ENCODE peak calls at places on chromosome 12, in five cellular contexts. One of them, this sample, is unnamed.

GRCh38 chr12:48184549-48184922 is 1.1 kb downstream of the CCDC184 start:
- DNase-seq in HT-29: no peak
- DNase-seq in amniotic stem cell: no peak
- DNase-seq in hippocampal formation: no peak
- DNase-seq in heart left ventricle: no peak
- DNase-seq in this sample: no peak

GRCh38 chr12:3389911-3390310 is 101.1 kb upstream of the PRMT8 start:
- DNase-seq in hippocampal formation: no peak
- DNase-seq in heart left ventricle: no peak
- DNase-seq in HT-29: no peak
- DNase-seq in amniotic stem cell: no peak
- DNase-seq in this sample: no peak

GRCh38 chr12:124222368-124223245 is 72.3 kb upstream of the RFLNA start:
- DNase-seq in amniotic stem cell: no peak
- DNase-seq in hippocampal formation: no peak
- DNase-seq in HT-29: no peak
- DNase-seq in heart left ventricle: no peak
- DNase-seq in this sample: no peak

GRCh38 chr12:89698607-89699006 is 10.0 kb downstream of the ATP2B1 start:
- DNase-seq in HT-29: no peak
- DNase-seq in heart left ventricle: no peak
- DNase-seq in hippocampal formation: no peak
- DNase-seq in amniotic stem cell: no peak
- DNase-seq in this sample: no peak

GRCh38 chr12:119328111-119328510 is 6.4 kb upstream of the CCDC60 start:
- DNase-seq in HT-29: peak
- DNase-seq in heart left ventricle: no peak
- DNase-seq in hippocampal formation: no peak
- DNase-seq in amniotic stem cell: no peak
- DNase-seq in this sample: no peak

GRCh38 chr12:66168410-66168809 is 1.4 kb downstream of the TMBIM4 start:
- DNase-seq in HT-29: peak
- DNase-seq in heart left ventricle: no peak
- DNase-seq in amniotic stem cell: no peak
- DNase-seq in hippocampal formation: no peak
- DNase-seq in this sample: no peak

GRCh38 chr12:111759991-111760390 is 6.7 kb upstream of the ALDH2 start:
- DNase-seq in hippocampal formation: no peak
- DNase-seq in heart left ventricle: peak
- DNase-seq in HT-29: no peak
- DNase-seq in amniotic stem cell: no peak
- DNase-seq in this sample: no peak

GRCh38 chr12:131139363-131140068 is 185.8 kb downstream of the ADGRD1 start:
- DNase-seq in hippocampal formation: no peak
- DNase-seq in HT-29: no peak
- DNase-seq in heart left ventricle: peak
- DNase-seq in amniotic stem cell: no peak
- DNase-seq in this sample: no peak

GRCh38 chr12:25322918-25323773 is 72.4 kb upstream of the KRAS start:
- DNase-seq in amniotic stem cell: no peak
- DNase-seq in heart left ventricle: no peak
- DNase-seq in HT-29: no peak
- DNase-seq in hippocampal formation: no peak
- DNase-seq in this sample: no peak

GRCh38 chr12:78914859-78915331 is 50.3 kb downstream of the SYT1 start:
- DNase-seq in hippocampal formation: no peak
- DNase-seq in heart left ventricle: no peak
- DNase-seq in HT-29: peak
- DNase-seq in amniotic stem cell: no peak
- DNase-seq in this sample: no peak

GRCh38 chr12:47102845-47103666 is 23.3 kb upstream of the AMIGO2 start:
- DNase-seq in amniotic stem cell: no peak
- DNase-seq in HT-29: no peak
- DNase-seq in hippocampal formation: no peak
- DNase-seq in heart left ventricle: no peak
- DNase-seq in this sample: no peak

GRCh38 chr12:80837342-80837978 is 100.3 kb downstream of the LIN7A start:
- DNase-seq in hippocampal formation: peak
- DNase-seq in HT-29: peak
- DNase-seq in amniotic stem cell: peak
- DNase-seq in heart left ventricle: no peak
- DNase-seq in this sample: no peak

GRCh38 chr12:7142057-7142644 is 12.0 kb downstream of the CLSTN3 start:
- DNase-seq in heart left ventricle: no peak
- DNase-seq in HT-29: peak
- DNase-seq in hippocampal formation: no peak
- DNase-seq in amniotic stem cell: no peak
- DNase-seq in this sample: no peak

GRCh38 chr12:45543887-45544286 is 185.6 kb upstream of the ARID2 start:
- DNase-seq in amniotic stem cell: peak
- DNase-seq in heart left ventricle: no peak
- DNase-seq in hippocampal formation: peak
- DNase-seq in HT-29: peak
- DNase-seq in this sample: peak

GRCh38 chr12:8609061-8609570 is 3.5 kb downstream of the AICDA start:
- DNase-seq in HT-29: peak
- DNase-seq in heart left ventricle: no peak
- DNase-seq in amniotic stem cell: peak
- DNase-seq in hippocampal formation: peak
- DNase-seq in this sample: no peak

GRCh38 chr12:104573-105081 is 38.1 kb downstream of the IQSEC3 start:
- DNase-seq in HT-29: no peak
- DNase-seq in hippocampal formation: no peak
- DNase-seq in heart left ventricle: no peak
- DNase-seq in amniotic stem cell: no peak
- DNase-seq in this sample: no peak

GRCh38 chr12:100544165-100544564 is 29.3 kb upstream of the GAS2L3 start:
- DNase-seq in hippocampal formation: no peak
- DNase-seq in heart left ventricle: no peak
- DNase-seq in HT-29: no peak
- DNase-seq in amniotic stem cell: no peak
- DNase-seq in this sample: no peak

GRCh38 chr12:14936224-14936861 is 2.0 kb downstream of the ERP27 start:
- DNase-seq in amniotic stem cell: no peak
- DNase-seq in hippocampal formation: no peak
- DNase-seq in heart left ventricle: no peak
- DNase-seq in HT-29: no peak
- DNase-seq in this sample: no peak

GRCh38 chr12:109458771-109459208 is 18.3 kb downstream of the KCTD10 start:
- DNase-seq in HT-29: no peak
- DNase-seq in heart left ventricle: no peak
- DNase-seq in hippocampal formation: no peak
- DNase-seq in amniotic stem cell: no peak
- DNase-seq in this sample: no peak

GRCh38 chr12:114627393-114627792 is 56.6 kb downstream of the TBX3 start:
- DNase-seq in heart left ventricle: no peak
- DNase-seq in amniotic stem cell: no peak
- DNase-seq in hippocampal formation: no peak
- DNase-seq in HT-29: no peak
- DNase-seq in this sample: no peak

GRCh38 chr12:131592972-131593371 is 117.9 kb upstream of the SFSWAP start:
- DNase-seq in amniotic stem cell: no peak
- DNase-seq in HT-29: no peak
- DNase-seq in heart left ventricle: no peak
- DNase-seq in hippocampal formation: no peak
- DNase-seq in this sample: no peak

GRCh38 chr12:110353211-110353965 is 50.1 kb downstream of the ANAPC7 start:
- DNase-seq in HT-29: no peak
- DNase-seq in heart left ventricle: no peak
- DNase-seq in hippocampal formation: no peak
- DNase-seq in amniotic stem cell: no peak
- DNase-seq in this sample: no peak

GRCh38 chr12:62279961-62280360 is 19.8 kb downstream of the USP15 start:
- DNase-seq in HT-29: no peak
- DNase-seq in amniotic stem cell: no peak
- DNase-seq in heart left ventricle: no peak
- DNase-seq in hippocampal formation: no peak
- DNase-seq in this sample: no peak

GRCh38 chr12:2557589-2557988 is 237.2 kb upstream of the FKBP4 start:
- DNase-seq in amniotic stem cell: no peak
- DNase-seq in heart left ventricle: no peak
- DNase-seq in HT-29: no peak
- DNase-seq in hippocampal formation: no peak
- DNase-seq in this sample: no peak

GRCh38 chr12:114913871-114914801 is 230.2 kb upstream of the TBX3 start:
- DNase-seq in hippocampal formation: no peak
- DNase-seq in amniotic stem cell: no peak
- DNase-seq in heart left ventricle: no peak
- DNase-seq in HT-29: peak
- DNase-seq in this sample: no peak

GRCh38 chr12:20508362-20508761 is 140.0 kb downstream of the PDE3A start:
- DNase-seq in HT-29: no peak
- DNase-seq in hippocampal formation: no peak
- DNase-seq in amniotic stem cell: no peak
- DNase-seq in heart left ventricle: no peak
- DNase-seq in this sample: no peak

GRCh38 chr12:106044773-106045172 is 94.0 kb downstream of the NUAK1 start:
- DNase-seq in hippocampal formation: no peak
- DNase-seq in HT-29: no peak
- DNase-seq in amniotic stem cell: no peak
- DNase-seq in heart left ventricle: no peak
- DNase-seq in this sample: no peak

GRCh38 chr12:62849398-62849797 is 85.6 kb downstream of the PPM1H start:
- DNase-seq in heart left ventricle: no peak
- DNase-seq in HT-29: no peak
- DNase-seq in amniotic stem cell: no peak
- DNase-seq in hippocampal formation: no peak
- DNase-seq in this sample: no peak

GRCh38 chr12:77932216-77932615 is 101.5 kb downstream of the NAV3 start:
- DNase-seq in hippocampal formation: no peak
- DNase-seq in heart left ventricle: no peak
- DNase-seq in HT-29: no peak
- DNase-seq in amniotic stem cell: no peak
- DNase-seq in this sample: no peak

GRCh38 chr12:105228494-105228893 is 7.5 kb downstream of the APPL2 start:
- DNase-seq in hippocampal formation: no peak
- DNase-seq in heart left ventricle: no peak
- DNase-seq in amniotic stem cell: peak
- DNase-seq in HT-29: no peak
- DNase-seq in this sample: no peak

This sample was measured in T-helper 22 cell.